ENCODE peak calls at places on chromosomes 2 and 18, in five cellular contexts. I is tibial nerve, O is germinal center, S is fibroblast of mammary gland, G is mesenteric fat pad. N is an unnamed sample.

GRCh38 chr2:18339326-18339725 is 221.1 kb downstream of the RDH14 start:
- DNase-seq in I (no peak), O (no peak), S (no peak), G (no peak), N (no peak)

GRCh38 chr2:159045545-159046454 is 77.4 kb downstream of the TANC1 start:
- DNase-seq in I (no peak), O (no peak), S (peak), G (no peak), N (no peak)

GRCh38 chr2:8694737-8695136 is 12.9 kb downstream of the ID2 start:
- DNase-seq in I (no peak), O (no peak), S (peak), G (no peak), N (no peak)

GRCh38 chr2:43101751-43102150 is 124.7 kb downstream of the ZFP36L2 start:
- DNase-seq in I (no peak), O (no peak), S (no peak), G (no peak), N (no peak)

GRCh38 chr2:118644190-118644589 is 203.3 kb downstream of the EN1 start:
- DNase-seq in I (no peak), O (no peak), S (no peak), G (no peak), N (no peak)

GRCh38 chr2:182300603-182301002 is 126.2 kb downstream of the PDE1A start:
- DNase-seq in I (no peak), O (no peak), S (peak), G (no peak), N (no peak)

GRCh38 chr2:85540131-85540587 is 1.2 kb downstream of the MAT2A start:
- DNase-seq in I (no peak), O (no peak), S (no peak), G (no peak), N (peak)

GRCh38 chr2:183070942-183071844 is 7.4 kb upstream of the DUSP19 start:
- DNase-seq in I (peak), O (no peak), S (peak), G (no peak), N (peak)

GRCh38 chr2:127217470-127218325 is 2.4 kb downstream of the CYP27C1 start:
- DNase-seq in I (no peak), O (no peak), S (no peak), G (no peak), N (no peak)

GRCh38 chr2:168916329-168916672 is 15.2 kb downstream of the G6PC2 start:
- DNase-seq in I (no peak), O (no peak), S (no peak), G (no peak), N (no peak)

GRCh38 chr18:28161608-28162599 is 15.0 kb downstream of the CDH2 start:
- DNase-seq in I (no peak), O (no peak), S (peak), G (no peak), N (no peak)

N was measured in SK-MEL-5.